ENCODE peak calls at places on chromosomes 12 and 14, in eight cellular contexts. G is kidney epithelial cell; W is HuH-7.5; S is natural killer cell; C is NCI-H1092 treated with DMSO at 0.1 percent for 48 hours; L is foreskin fibroblast; E is T-cell; R is activated effector memory CD4-positive, alpha-beta T cell treated with Interleukin-2 at 50 U/mL for 16 hours. T is an unnamed sample.

GRCh38 chr12:123660328-123660727 is 10.6 kb upstream of the TCTN2 start:
- DNase-seq in G (peak; percentile 21), W (no peak), S (no peak), C (no peak), L (peak; percentile 84), E (no peak), R (no peak), T (peak; percentile 75)

GRCh38 chr12:105212431-105212830 is 23.5 kb downstream of the APPL2 start:
- DNase-seq in G (no peak), W (no peak), S (no peak), C (no peak), L (peak; percentile 84), E (no peak), R (no peak), T (peak; percentile 96)

GRCh38 chr14:26775765-26776577 is 178.1 kb upstream of the NOVA1 start:
- DNase-seq in G (peak; percentile 14), W (no peak), S (no peak), C (no peak), L (peak; percentile 32), E (no peak), R (no peak), T (peak; percentile 40)

GRCh38 chr12:51922762-51923505 is 15.6 kb downstream of the ACVRL1 start:
- DNase-seq in G (peak; percentile 23), W (no peak), S (no peak), C (no peak), L (peak; percentile 65), E (no peak), R (no peak), T (peak; percentile 21)

GRCh38 chr14:58395815-58396626 is at the start of gene TOMM20L:
- DNase-seq in G (peak; percentile 14), W (peak; percentile 83), S (peak; percentile 78), C (peak; percentile 50), L (peak; percentile 49), E (peak; percentile 60), R (peak; percentile 65), T (peak; percentile 64)

GRCh38 chr14:88505621-88506020 is 49.2 kb downstream of the PTPN21 start:
- DNase-seq in G (no peak), W (no peak), S (no peak), C (peak; percentile 10), L (no peak), E (no peak), R (no peak), T (no peak)

GRCh38 chr14:52263190-52263589 is 4.3 kb upstream of the PTGDR start:
- DNase-seq in G (no peak), W (no peak), S (no peak), C (no peak), L (no peak), E (no peak), R (no peak), T (no peak)

GRCh38 chr12:15206831-15207394 is 14.3 kb downstream of the RERG start:
- DNase-seq in G (no peak), W (no peak), S (no peak), C (peak; percentile 26), L (no peak), E (no peak), R (no peak), T (no peak)

GRCh38 chr12:111758120-111758561 is 8.6 kb upstream of the ALDH2 start:
- DNase-seq in G (no peak), W (no peak), S (no peak), C (no peak), L (no peak), E (no peak), R (no peak), T (peak; percentile 52)

GRCh38 chr14:64663174-64663573 is 41.0 kb upstream of the PLEKHG3 start:
- DNase-seq in G (no peak), W (no peak), S (no peak), C (no peak), L (no peak), E (no peak), R (no peak), T (no peak)

GRCh38 chr12:132410849-132411248 is 79.1 kb upstream of the FBRSL1 start:
- DNase-seq in G (no peak), W (no peak), S (no peak), C (no peak), L (no peak), E (no peak), R (no peak), T (no peak)

GRCh38 chr14:105153739-105154475 is 14.7 kb downstream of the JAG2 start:
- DNase-seq in G (no peak), W (no peak), S (no peak), C (no peak), L (no peak), E (no peak), R (no peak), T (no peak)

GRCh38 chr12:132364348-132364902 is 35.0 kb upstream of the GALNT9 start:
- DNase-seq in G (no peak), W (no peak), S (no peak), C (no peak), L (no peak), E (no peak), R (no peak), T (no peak)

GRCh38 chr14:103104654-103105511 is 10.4 kb downstream of the EXOC3L4 start:
- DNase-seq in G (no peak), W (peak; percentile 89), S (peak; percentile 60), C (peak; percentile 38), L (no peak), E (peak; percentile 61), R (peak; percentile 65), T (peak; percentile 47)

GRCh38 chr12:14664434-14665023 is 31.9 kb downstream of the GUCY2C start:
- DNase-seq in G (no peak), W (no peak), S (no peak), C (peak; percentile 47), L (peak; percentile 17), E (no peak), R (no peak), T (peak; percentile 41)

GRCh38 chr14:63275611-63276010 is 43.1 kb downstream of the GPHB5 start:
- DNase-seq in G (no peak), W (no peak), S (no peak), C (peak; percentile 96), L (no peak), E (no peak), R (no peak), T (no peak)

GRCh38 chr12:76639646-76640045 is 80.1 kb upstream of the OSBPL8 start:
- DNase-seq in G (no peak), W (no peak), S (no peak), C (no peak), L (no peak), E (no peak), R (no peak), T (no peak)

GRCh38 chr12:22266101-22266500 is 68.4 kb downstream of the ST8SIA1 start:
- DNase-seq in G (no peak), W (no peak), S (no peak), C (no peak), L (no peak), E (no peak), R (no peak), T (no peak)

GRCh38 chr12:113418213-113418879 is 3.8 kb upstream of the SDSL start:
- DNase-seq in G (no peak), W (peak; percentile 78), S (no peak), C (no peak), L (no peak), E (no peak), R (no peak), T (no peak)

GRCh38 chr14:37122288-37122687 is 50.1 kb downstream of the SLC25A21 start:
- DNase-seq in G (peak; percentile 76), W (no peak), S (no peak), C (no peak), L (peak; percentile 41), E (no peak), R (no peak), T (peak; percentile 72)

GRCh38 chr12:108542320-108542719 is 18.7 kb downstream of the SART3 start:
- DNase-seq in G (no peak), W (no peak), S (no peak), C (no peak), L (peak; percentile 51), E (no peak), R (no peak), T (no peak)

GRCh38 chr12:52207106-52207505 is 15.3 kb upstream of the KRT80 start:
- DNase-seq in G (no peak), W (no peak), S (no peak), C (no peak), L (no peak), E (no peak), R (no peak), T (no peak)